ENCODE peak calls at places on chromosome 6, in four cellular contexts. C is brain microvascular endothelial cell, V is fibroblast of lung, Q is IMR-90. M is an unnamed sample.

GRCh38 chr6:129031051-129031599 is 148.2 kb downstream of the LAMA2 start:
- DNase-seq in C (peak), V (peak), Q (peak), M (peak)

GRCh38 chr6:167134448-167135328 is 11.8 kb downstream of the CCR6 start:
- DNase-seq in C (no peak), V (no peak), Q (no peak), M (no peak)

GRCh38 chr6:80932364-80932763 is 820.1 kb downstream of the TENT5A start:
- DNase-seq in C (peak), V (peak), Q (peak), M (peak)

GRCh38 chr6:119328866-119329806 is 20.4 kb downstream of the MAN1A1 start:
- DNase-seq in C (no peak), V (no peak), Q (no peak), M (no peak)

GRCh38 chr6:20826378-20826777 is 292.1 kb downstream of the CDKAL1 start:
- DNase-seq in C (peak), V (peak), Q (peak), M (peak)

GRCh38 chr6:131745476-131745875 is 34.7 kb upstream of the CTAGE9 start:
- DNase-seq in C (no peak), V (no peak), Q (no peak), M (no peak)

GRCh38 chr6:149112976-149113375 is 204.5 kb upstream of the TAB2 start:
- DNase-seq in C (no peak), V (no peak), Q (no peak), M (no peak)

GRCh38 chr6:163797313-163797712 is 382.8 kb downstream of the QKI start:
- DNase-seq in C (no peak), V (no peak), Q (no peak), M (no peak)

GRCh38 chr6:2116496-2116895 is 128.9 kb downstream of the GMDS start:
- DNase-seq in C (peak), V (no peak), Q (peak), M (no peak)

GRCh38 chr6:157219201-157220200 is 103.8 kb downstream of the TMEM242 start:
- DNase-seq in C (peak), V (peak), Q (peak), M (peak)

GRCh38 chr6:11714798-11715285 is 63.8 kb downstream of the ADTRP start:
- DNase-seq in C (no peak), V (no peak), Q (no peak), M (no peak)

GRCh38 chr6:11711644-11711993 is 67.0 kb downstream of the ADTRP start:
- DNase-seq in C (no peak), V (peak), Q (peak), M (no peak)

GRCh38 chr6:11712760-11713159 is 65.8 kb downstream of the ADTRP start:
- DNase-seq in C (no peak), V (peak), Q (peak), M (no peak)

GRCh38 chr6:11711994-11712698 is 66.5 kb downstream of the ADTRP start:
- DNase-seq in C (no peak), V (peak), Q (peak), M (no peak)

DNA sequence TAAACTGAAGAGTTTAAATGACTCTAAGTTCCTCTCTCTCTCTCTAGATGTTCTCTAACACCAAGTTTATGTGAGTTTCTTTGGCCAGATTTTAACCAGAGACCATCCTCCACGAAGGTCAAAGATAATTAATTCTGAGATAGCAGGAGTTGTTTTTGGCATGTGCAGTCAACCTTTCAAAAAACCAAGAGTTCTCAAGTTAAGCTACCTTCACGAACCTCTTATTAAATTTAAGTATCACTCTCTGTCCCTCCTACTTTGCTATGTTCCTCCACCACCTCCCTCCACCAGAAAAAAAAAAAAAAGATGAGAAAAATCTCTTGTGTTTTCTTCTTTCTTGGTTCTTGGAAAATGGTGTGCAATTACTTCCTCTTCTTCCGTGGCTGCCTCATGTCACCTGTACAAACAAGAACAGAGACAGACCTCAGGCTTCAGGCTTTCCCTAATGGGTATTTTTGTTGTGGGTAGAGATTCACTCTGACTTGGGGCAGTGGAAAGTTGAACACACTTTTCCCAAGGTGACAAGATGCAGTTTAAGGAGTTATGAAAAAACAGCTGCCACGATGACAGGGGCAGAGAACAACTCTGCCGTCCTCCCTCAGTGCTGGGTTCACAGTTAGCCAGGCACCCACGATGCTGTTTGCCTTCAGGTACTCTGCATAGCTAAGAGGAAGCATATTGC is 64.3 kb downstream of the ADTRP start:
- DNase-seq in C (no peak), V (no peak), Q (no peak), M (no peak)
- H3K4me3 ChIP-seq in C (no peak), V (no peak), Q (no peak), M (no peak)

GRCh38 chr6:86936834-86937218 is 502 bp upstream of the HTR1E start:
- DNase-seq in C (no peak), V (no peak), Q (no peak), M (no peak)

GRCh38 chr6:86938814-86939213 is 1.5 kb downstream of the HTR1E start:
- DNase-seq in C (no peak), V (no peak), Q (no peak), M (no peak)

GRCh38 chr6:86934365-86934764 is 3.0 kb upstream of the HTR1E start:
- DNase-seq in C (no peak), V (no peak), Q (no peak), M (no peak)

GRCh38 chr6:86942761-86943526 is 5.6 kb downstream of the HTR1E start:
- DNase-seq in C (no peak), V (no peak), Q (no peak), M (no peak)

DNA sequence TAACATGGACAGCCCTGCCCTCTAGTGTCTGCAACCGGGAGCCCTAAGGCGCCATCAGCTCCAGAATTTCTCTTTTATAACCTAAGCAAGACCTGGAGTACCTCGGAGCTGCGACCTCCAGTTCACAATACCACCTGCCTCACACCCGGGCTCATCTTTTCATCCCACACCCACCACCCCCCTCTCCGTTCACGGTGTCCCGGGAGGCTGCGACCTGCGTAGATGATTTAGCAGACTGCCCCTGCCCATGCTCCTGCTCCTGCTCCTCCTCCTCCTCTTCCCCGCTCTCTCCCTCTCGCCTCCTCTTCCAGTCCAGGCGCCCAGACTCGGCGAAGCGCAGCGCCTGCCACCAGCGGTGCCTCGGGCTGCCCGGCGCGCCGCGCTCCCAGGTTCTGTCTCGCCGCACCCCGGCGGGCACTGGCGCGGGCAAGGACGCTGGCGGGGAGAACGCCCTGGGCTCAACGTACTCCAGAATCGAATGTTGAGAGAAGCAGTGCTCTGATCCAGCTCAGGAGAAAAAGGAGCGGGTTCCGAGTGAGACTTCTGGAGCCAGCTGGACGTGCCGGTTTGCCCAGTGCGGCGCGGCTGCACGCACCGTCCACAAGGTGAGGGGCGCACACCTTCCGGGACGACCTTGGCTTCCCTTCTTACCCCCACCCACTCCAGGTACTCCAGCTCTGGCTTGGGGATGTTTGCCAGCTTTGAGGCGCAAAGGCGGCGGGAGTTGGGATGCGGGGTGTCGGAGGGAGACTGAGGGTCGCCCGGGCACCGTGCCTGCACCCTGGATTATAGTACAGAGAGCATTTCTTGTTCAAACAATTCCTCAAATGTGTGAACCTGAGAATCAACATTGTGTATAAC is at the start of gene HTR1E:
- DNase-seq in C (peak), V (peak), Q (peak), M (peak)
- TF ChIP-seq CTCF in C (peak), V (peak), Q (peak), M (peak)

GRCh38 chr6:16405349-16405865 is 167.0 kb downstream of the GMPR start:
- DNase-seq in C (no peak), V (no peak), Q (no peak), M (no peak)

GRCh38 chr6:16409531-16410441 is 171.4 kb downstream of the GMPR start:
- DNase-seq in C (peak), V (peak), Q (peak), M (peak)

GRCh38 chr6:16408766-16409165 is 170.4 kb downstream of the GMPR start:
- DNase-seq in C (no peak), V (no peak), Q (no peak), M (no peak)

GRCh38 chr6:16404456-16404855 is 166.1 kb downstream of the GMPR start:
- DNase-seq in C (no peak), V (no peak), Q (no peak), M (no peak)

DNA sequence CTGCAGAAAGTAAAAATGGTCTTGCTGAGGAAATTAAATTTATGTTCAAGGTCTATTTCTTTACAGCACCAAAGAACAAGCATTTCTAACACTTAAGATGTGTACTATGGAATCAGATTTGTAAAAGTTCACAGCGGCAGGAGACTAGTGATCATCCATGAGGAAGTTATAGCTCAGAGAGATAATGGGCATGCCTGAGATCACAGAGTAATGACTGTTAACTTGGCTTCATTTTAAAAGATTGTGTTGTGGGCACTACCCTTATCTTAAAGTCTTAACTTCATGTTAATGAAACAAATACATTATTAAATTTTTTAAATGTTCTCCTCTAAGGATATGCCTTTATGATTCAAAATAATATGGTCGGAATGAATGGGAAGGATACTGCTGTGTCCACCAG is 168.6 kb downstream of the GMPR start:
- DNase-seq in C (no peak), V (no peak), Q (no peak), M (no peak)
- H3K4me3 ChIP-seq in C (no peak), V (no peak), Q (no peak), M (no peak)

DNA sequence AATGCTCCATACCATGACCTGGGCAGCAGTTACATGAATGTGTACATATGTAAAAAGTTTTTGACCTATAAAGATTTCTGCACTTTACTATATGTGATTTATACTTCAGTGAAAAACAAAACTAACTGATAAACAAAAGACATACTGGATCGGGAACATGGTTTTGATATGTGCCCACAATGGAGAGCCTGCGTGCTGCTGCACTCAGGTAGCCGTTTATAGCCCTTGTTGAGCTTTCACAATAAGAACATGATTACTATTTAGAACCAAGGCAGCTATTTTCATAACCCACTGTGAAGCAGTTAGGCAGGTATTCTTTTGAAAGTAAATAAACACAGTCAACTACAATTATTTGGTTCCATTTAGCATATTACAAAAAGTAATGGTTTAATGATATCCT is 195.9 kb upstream of the RAB32 start:
- DNase-seq in C (no peak), V (no peak), Q (no peak), M (no peak)
- TF ChIP-seq CTCF in C (no peak), V (no peak), Q (no peak), M (no peak)

M was measured in astrocyte of the spinal cord.